ENCODE peak calls at places on chromosomes 7 and 10, in nine cellular contexts. W, U, O, R, J, Z, T, P and M are unnamed samples.

GRCh38 chr7:128155100-128155763 is 85.8 kb upstream of the LEP start:
- DNase-seq in W (no peak), U (no peak), O (peak), R (no peak), J (no peak), Z (no peak), T (no peak), P (no peak), M (no peak)

GRCh38 chr10:75431180-75432111 is at the start of gene LRMDA:
- DNase-seq in W (no peak), U (peak), O (peak), R (no peak), J (peak), Z (no peak), T (no peak), P (peak), M (no peak)

GRCh38 chr7:19747740-19748339 is 25.6 kb downstream of the TMEM196 start:
- DNase-seq in W (peak), U (no peak), O (peak), R (no peak), J (no peak), Z (peak), T (peak), P (peak), M (peak)

GRCh38 chr10:79347894-79348639 is 798 bp downstream of the PPIF start:
- DNase-seq in W (no peak), U (peak), O (peak), R (peak), J (peak), Z (no peak), T (peak), P (peak), M (no peak)

GRCh38 chr7:80876894-80877414 is 41.9 kb downstream of the SEMA3C start:
- DNase-seq in W (no peak), U (peak), O (peak), R (no peak), J (no peak), Z (no peak), T (no peak), P (no peak), M (no peak)

GRCh38 chr7:55078465-55079372 is 59.9 kb downstream of the EGFR start:
- DNase-seq in W (no peak), U (peak), O (peak), R (no peak), J (no peak), Z (no peak), T (no peak), P (no peak), M (no peak)

GRCh38 chr7:47591655-47592572 is 10.0 kb upstream of the TNS3 start:
- DNase-seq in W (no peak), U (no peak), O (no peak), R (no peak), J (no peak), Z (no peak), T (no peak), P (peak), M (no peak)

GRCh38 chr10:133012573-133013359 is 70.4 kb upstream of the CFAP46 start:
- DNase-seq in W (no peak), U (no peak), O (no peak), R (no peak), J (peak), Z (no peak), T (no peak), P (no peak), M (no peak)

GRCh38 chr10:97426776-97427570 is 982 bp downstream of the PGAM1 start:
- DNase-seq in W (no peak), U (peak), O (peak), R (no peak), J (no peak), Z (no peak), T (no peak), P (peak), M (no peak)

GRCh38 chr10:12350167-12350872 is 973 bp downstream of the CAMK1D start:
- DNase-seq in W (no peak), U (peak), O (peak), R (peak), J (peak), Z (no peak), T (no peak), P (peak), M (no peak)

GRCh38 chr10:44926771-44927751 is 15.9 kb downstream of the TMEM72 start:
- DNase-seq in W (no peak), U (no peak), O (no peak), R (no peak), J (peak), Z (no peak), T (no peak), P (peak), M (no peak)

GRCh38 chr10:73806176-73806950 is 5.0 kb downstream of the NDST2 start:
- DNase-seq in W (no peak), U (no peak), O (no peak), R (no peak), J (no peak), Z (no peak), T (no peak), P (no peak), M (no peak)

GRCh38 chr7:64626557-64626956 is 39.4 kb upstream of the ZNF107 start:
- DNase-seq in W (no peak), U (no peak), O (no peak), R (no peak), J (no peak), Z (no peak), T (no peak), P (no peak), M (no peak)

GRCh38 chr10:44974628-44975431 is 3.8 kb downstream of the DEPP1 start:
- DNase-seq in W (no peak), U (peak), O (peak), R (peak), J (peak), Z (no peak), T (peak), P (peak), M (no peak)

GRCh38 chr10:12628964-12629766 is 279.8 kb downstream of the CAMK1D start:
- DNase-seq in W (no peak), U (peak), O (no peak), R (peak), J (no peak), Z (no peak), T (no peak), P (peak), M (peak)

GRCh38 chr7:55065511-55066229 is 46.9 kb downstream of the EGFR start:
- DNase-seq in W (no peak), U (no peak), O (peak), R (no peak), J (no peak), Z (peak), T (peak), P (peak), M (no peak)

GRCh38 chr10:26621889-26622681 is 75.4 kb upstream of the PDSS1 start:
- DNase-seq in W (no peak), U (peak), O (peak), R (peak), J (peak), Z (no peak), T (no peak), P (peak), M (no peak)

GRCh38 chr10:27150261-27150660 is 3.9 kb downstream of the YME1L1 start:
- DNase-seq in W (no peak), U (no peak), O (no peak), R (no peak), J (no peak), Z (no peak), T (no peak), P (no peak), M (no peak)

GRCh38 chr10:17758200-17758599 is 6.2 kb downstream of the TMEM236 start:
- DNase-seq in W (no peak), U (no peak), O (no peak), R (no peak), J (no peak), Z (no peak), T (no peak), P (peak), M (no peak)

GRCh38 chr7:114921636-114922150 is at the start of gene MDFIC:
- DNase-seq in W (no peak), U (peak), O (no peak), R (peak), J (no peak), Z (no peak), T (no peak), P (peak), M (no peak)

GRCh38 chr10:133292919-133293809 is 15.5 kb downstream of the TUBGCP2 start:
- DNase-seq in W (no peak), U (no peak), O (no peak), R (no peak), J (no peak), Z (no peak), T (peak), P (peak), M (no peak)

GRCh38 chr7:5041047-5041446 is 4.6 kb upstream of the RBAK start:
- DNase-seq in W (no peak), U (no peak), O (no peak), R (no peak), J (no peak), Z (no peak), T (no peak), P (no peak), M (no peak)

GRCh38 chr7:138510003-138510402 is 49.9 kb downstream of the TRIM24 start:
- DNase-seq in W (no peak), U (no peak), O (no peak), R (no peak), J (no peak), Z (no peak), T (no peak), P (no peak), M (no peak)

GRCh38 chr7:142812437-142813215 is 41.9 kb downstream of the PRSS2 start:
- DNase-seq in W (no peak), U (no peak), O (no peak), R (no peak), J (no peak), Z (no peak), T (no peak), P (no peak), M (no peak)

GRCh38 chr10:124998624-124999291 is 56.8 kb downstream of the ZRANB1 start:
- DNase-seq in W (no peak), U (peak), O (no peak), R (no peak), J (peak), Z (no peak), T (no peak), P (no peak), M (no peak)